ENCODE peak calls at places on chromosomes 1 and 21, in four cellular contexts. C, R, N and A are unnamed samples. For H3K4me1, the result is how much of the 10 kb centered on the place peaks cover.

GRCh38 chr1:20483833-20484525 is 2.0 kb downstream of the CAMK2N1 start:
- DNase-seq in C (no peak), R (no peak), N (no peak), A (no peak)

GRCh38 chr1:36306210-36306901 is at the start of gene SH3D21:
- DNase-seq in C (no peak), R (peak), N (peak), A (no peak)

GRCh38 chr1:230276401-230276800 is 149.7 kb downstream of the PGBD5 start:
- DNase-seq in C (no peak), R (no peak), N (no peak), A (no peak)

GRCh38 chr1:244075247-244075722 is 24.2 kb downstream of the ZBTB18 start:
- DNase-seq in C (no peak), R (no peak), N (no peak), A (no peak)

GRCh38 chr1:86788300-86789206 is 84.2 kb downstream of the SH3GLB1 start:
- DNase-seq in C (no peak), R (peak), N (peak), A (peak)

GRCh38 chr1:232174306-232174705 is 455.6 kb downstream of the SIPA1L2 start:
- DNase-seq in C (no peak), R (no peak), N (no peak), A (no peak)

GRCh38 chr21:42970946-42971653 is 3.3 kb upstream of the PKNOX1 start:
- DNase-seq in C (no peak), R (no peak), N (no peak), A (no peak)

GRCh38 chr1:70504821-70505193 is 93.7 kb downstream of the CTH start:
- DNase-seq in C (no peak), R (no peak), N (no peak), A (no peak)

GRCh38 chr1:180606109-180606508 is 25.7 kb upstream of the XPR1 start:
- DNase-seq in C (no peak), R (no peak), N (no peak), A (no peak)

GRCh38 chr1:51506537-51506936 is 12.5 kb downstream of the EPS15 start:
- DNase-seq in C (no peak), R (no peak), N (no peak), A (no peak)

GRCh38 chr1:180425956-180426355 is 76.4 kb downstream of the ACBD6 start:
- DNase-seq in C (no peak), R (no peak), N (no peak), A (no peak)

GRCh38 chr1:248471154-248471553 is 2.0 kb upstream of the OR2T3 start:
- DNase-seq in C (no peak), R (no peak), N (no peak), A (no peak)

GRCh38 chr1:22903113-22903512 is 69.6 kb downstream of the LACTBL1 start:
- DNase-seq in C (no peak), R (no peak), N (no peak), A (no peak)

GRCh38 chr1:21922103-21923014 is 14.8 kb downstream of the HSPG2 start:
- DNase-seq in C (no peak), R (peak), N (no peak), A (no peak)

GRCh38 chr1:228101994-228102790 is 933 bp downstream of the C1orf35 start:
- DNase-seq in C (no peak), R (no peak), N (peak), A (no peak)

GRCh38 chr1:232579958-232580705 is 49.8 kb downstream of the SIPA1L2 start:
- DNase-seq in C (no peak), R (no peak), N (no peak), A (no peak)

GRCh38 chr1:23101891-23102688 is 66.6 kb downstream of the LUZP1 start:
- DNase-seq in C (no peak), R (no peak), N (no peak), A (peak)

GRCh38 chr1:234531181-234532132 is 52.5 kb upstream of the TARBP1 start:
- DNase-seq in C (no peak), R (no peak), N (no peak), A (no peak)

GRCh38 chr1:27429029-27429425 is 36.6 kb downstream of the GPR3 start:
- DNase-seq in C (no peak), R (no peak), N (no peak), A (no peak)

GRCh38 chr1:27427836-27428315 is 35.5 kb downstream of the GPR3 start:
- DNase-seq in C (no peak), R (peak), N (no peak), A (no peak)

GRCh38 chr1:27428316-27429028 is 36.0 kb downstream of the GPR3 start:
- DNase-seq in C (no peak), R (no peak), N (peak), A (no peak)

GRCh38 chr1:27423701-27424100 is 31.3 kb downstream of the GPR3 start:
- DNase-seq in C (no peak), R (no peak), N (no peak), A (no peak)

GRCh38 chr1:27427329-27427728 is 34.9 kb downstream of the GPR3 start:
- DNase-seq in C (no peak), R (no peak), N (no peak), A (no peak)
- H3K4me1 ChIP-seq in C (under half), R (under half), N (half or more), A (under half)

DNA sequence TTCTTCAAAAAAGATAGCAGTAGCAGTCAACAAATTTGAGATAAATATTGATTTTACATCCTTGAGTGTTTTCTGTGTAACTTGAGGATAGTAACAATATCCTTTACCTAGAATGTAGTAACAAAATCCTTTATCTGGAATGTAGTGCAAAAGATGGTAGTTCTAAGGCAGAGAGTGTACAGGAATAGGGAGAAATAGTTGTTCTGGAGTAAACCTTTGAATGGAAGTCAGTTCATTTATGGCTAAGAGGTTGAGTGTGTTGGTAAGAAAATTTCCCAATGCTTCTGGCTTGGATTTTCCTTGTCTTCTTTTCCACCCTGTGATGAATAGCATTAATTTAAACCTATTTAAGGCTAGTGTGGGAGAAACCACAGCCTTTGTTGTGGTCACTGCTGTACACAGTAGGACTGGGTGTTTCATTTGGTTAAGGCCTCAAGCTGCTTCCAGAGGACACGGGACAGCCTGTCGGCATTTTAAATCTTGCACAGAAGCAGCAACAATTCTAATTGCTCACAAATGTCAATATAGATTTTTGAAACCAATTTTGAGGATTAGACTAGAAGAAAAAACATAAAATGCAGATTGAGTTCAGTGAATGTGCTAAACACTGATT is 11.3 kb downstream of the NFIA start:
- DNase-seq in C (no peak), R (no peak), N (no peak), A (no peak)
- H3K4me3 ChIP-seq in C (no peak), R (no peak), N (no peak), A (no peak)

DNA sequence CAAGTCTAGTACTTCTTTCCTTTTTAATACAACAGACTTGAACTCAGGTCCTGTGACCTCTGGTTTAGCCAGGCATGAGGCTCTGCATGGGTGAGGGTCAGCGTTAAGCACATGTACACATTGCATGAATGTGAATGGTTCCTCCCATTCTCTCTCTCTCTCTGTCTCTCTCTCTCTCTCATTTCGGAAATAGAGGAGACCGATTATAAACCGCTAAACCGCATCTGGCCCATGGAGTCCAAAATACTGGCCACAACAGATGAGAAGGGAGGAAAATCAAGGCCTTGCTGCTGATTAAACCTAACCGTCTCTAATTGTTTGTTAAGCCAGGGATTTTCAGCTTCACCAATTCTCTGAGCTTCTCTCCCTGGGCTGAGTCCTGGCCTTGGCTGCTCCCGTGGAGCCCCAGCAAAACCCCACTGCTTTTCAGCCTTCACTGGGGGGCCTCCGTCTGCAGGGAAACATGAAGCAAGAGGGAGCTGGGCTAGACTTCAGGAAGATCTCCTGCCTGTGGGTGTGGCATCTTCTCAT is 6.6 kb downstream of the RSPO1 start:
- DNase-seq in C (no peak), R (no peak), N (no peak), A (no peak)
- TF ChIP-seq TCF7L2 in C (no peak), R (no peak), N (no peak), A (no peak)

GRCh38 chr1:167499657-167500056 is 18.7 kb downstream of the CD247 start:
- DNase-seq in C (no peak), R (no peak), N (no peak), A (no peak)

GRCh38 chr1:167502719-167503452 is 15.4 kb downstream of the CD247 start:
- DNase-seq in C (no peak), R (no peak), N (no peak), A (no peak)

GRCh38 chr1:167500283-167500860 is 18.0 kb downstream of the CD247 start:
- DNase-seq in C (no peak), R (no peak), N (no peak), A (no peak)

GRCh38 chr1:167502192-167502551 is 16.2 kb downstream of the CD247 start:
- DNase-seq in C (no peak), R (no peak), N (no peak), A (no peak)

GRCh38 chr1:167501513-167502191 is 16.7 kb downstream of the CD247 start:
- DNase-seq in C (no peak), R (no peak), N (no peak), A (no peak)
- H3K4me1 ChIP-seq in C (under half), R (under half), N (under half), A (under half)